ENCODE peak calls at places on chromosomes 11 and 22, in ten cellular contexts. G is fibroblast of pulmonary artery, X is NB4, P is fibroblast of mammary gland, C is psoas muscle, R is cardiac muscle cell, F is type B pancreatic cell, H is esophagus squamous epithelium, J is GM12865, A is fibroblast of lung. K is an unnamed sample.

GRCh38 chr11:73530109-73530508 is 67.8 kb downstream of the FAM168A start:
- DNase-seq in H (no peak), G (no peak), R (peak), C (no peak), P (no peak), J (no peak), X (no peak), A (no peak), F (no peak), K (no peak)

GRCh38 chr22:27473533-27473932 is 328.0 kb downstream of the MN1 start:
- DNase-seq in A (no peak), P (no peak), G (no peak), F (no peak), H (no peak), J (no peak), X (no peak), C (no peak), R (no peak), K (no peak)

GRCh38 chr22:36644333-36644757 is 59.2 kb downstream of the CACNG2 start:
- DNase-seq in R (peak), H (no peak), C (no peak), F (no peak), J (peak), A (peak), P (peak), G (peak), X (peak), K (peak)

GRCh38 chr11:88174627-88175003 is 628 bp downstream of the RAB38 start:
- DNase-seq in H (no peak), R (no peak), J (peak), G (peak), P (peak), A (peak), F (no peak), X (peak), C (peak), K (peak)

GRCh38 chr22:24706050-24706449 is 68.5 kb downstream of the PIWIL3 start:
- DNase-seq in J (no peak), P (no peak), H (no peak), G (peak), F (no peak), X (no peak), A (no peak), C (no peak), R (no peak), K (no peak)

GRCh38 chr11:111417766-111418435 is 38.8 kb upstream of the POU2AF1 start:
- DNase-seq in H (no peak), J (peak), X (no peak), F (no peak), P (peak), C (peak), R (no peak), A (peak), G (peak), K (no peak)

GRCh38 chr22:28398987-28399386 is 280.7 kb downstream of the TTC28 start:
- DNase-seq in R (no peak), P (no peak), J (no peak), X (no peak), H (no peak), G (peak), C (no peak), A (no peak), F (no peak), K (no peak)

GRCh38 chr11:23585700-23586099 is 725.4 kb upstream of the CCDC179 start:
- DNase-seq in F (no peak), P (peak), C (no peak), J (no peak), X (no peak), G (peak), A (no peak), H (no peak), R (no peak), K (no peak)

GRCh38 chr11:72720806-72721205 is 31.4 kb downstream of the ARAP1 start:
- DNase-seq in J (no peak), A (no peak), H (no peak), P (no peak), G (no peak), F (no peak), X (no peak), R (no peak), C (no peak), K (no peak)

GRCh38 chr11:9600166-9600565 is 26.7 kb downstream of the WEE1 start:
- DNase-seq in H (no peak), G (no peak), R (no peak), F (no peak), J (no peak), A (no peak), X (no peak), P (no peak), C (no peak), K (no peak)

GRCh38 chr11:134370526-134371435 is 39.0 kb downstream of the GLB1L2 start:
- DNase-seq in C (no peak), P (no peak), X (no peak), H (no peak), F (no peak), J (no peak), R (no peak), A (no peak), G (no peak), K (no peak)

GRCh38 chr11:32005786-32006406 is 85.0 kb upstream of the RCN1 start:
- DNase-seq in H (no peak), X (no peak), F (no peak), R (no peak), A (peak), C (no peak), G (no peak), J (no peak), P (peak), K (no peak)

GRCh38 chr22:50356186-50356585 is 13.1 kb downstream of the PPP6R2 start:
- DNase-seq in H (no peak), G (no peak), P (no peak), A (no peak), R (no peak), J (no peak), X (no peak), C (no peak), F (no peak), K (no peak)

GRCh38 chr22:33476716-33477115 is 418.5 kb upstream of the SYN3 start:
- DNase-seq in X (peak), H (no peak), R (no peak), G (no peak), A (peak), J (peak), P (no peak), F (no peak), C (peak), K (no peak)

GRCh38 chr11:119506436-119506835 is 83.5 kb upstream of the THY1 start:
- DNase-seq in P (peak), X (no peak), A (no peak), R (no peak), H (no peak), C (no peak), J (no peak), F (no peak), G (peak), K (no peak)

GRCh38 chr11:68312117-68312779 is at the start of gene LRP5:
- DNase-seq in H (no peak), R (peak), P (no peak), A (peak), J (peak), F (no peak), G (no peak), C (no peak), X (peak), K (peak)

GRCh38 chr11:46490576-46491100 is 99.1 kb upstream of the CHRM4 start:
- DNase-seq in P (peak), J (no peak), H (no peak), C (no peak), R (no peak), X (no peak), G (no peak), F (no peak), A (peak), K (no peak)

GRCh38 chr11:76613901-76614300 is 56.6 kb downstream of the LRRC32 start:
- DNase-seq in X (no peak), G (no peak), A (no peak), F (no peak), P (no peak), R (no peak), H (no peak), C (no peak), J (no peak), K (no peak)

GRCh38 chr11:95067828-95068244 is 1.1 kb downstream of the SRSF8 start:
- DNase-seq in G (no peak), J (no peak), A (no peak), X (no peak), P (no peak), R (no peak), H (no peak), C (no peak), F (no peak), K (no peak)

GRCh38 chr11:47715082-47715669 is at the start of gene AGBL2:
- DNase-seq in A (peak), P (peak), J (peak), X (peak), F (peak), H (no peak), C (peak), G (peak), R (peak), K (peak)

GRCh38 chr11:28743101-28743550 is 634.9 kb downstream of the METTL15 start:
- DNase-seq in A (peak), J (no peak), P (no peak), C (no peak), X (no peak), R (no peak), F (no peak), H (no peak), G (peak), K (no peak)

GRCh38 chr11:43920598-43921419 is 21.6 kb upstream of the C11orf96 start:
- DNase-seq in H (no peak), J (no peak), G (peak), C (peak), X (peak), P (peak), F (no peak), A (peak), R (no peak), K (no peak)

GRCh38 chr11:66338276-66339162 is 2.3 kb upstream of the RIN1 start:
- DNase-seq in A (no peak), R (no peak), H (no peak), C (no peak), F (no peak), J (no peak), G (no peak), P (no peak), X (peak), K (no peak)

GRCh38 chr22:33896801-33897620 is 23.3 kb downstream of the LARGE1 start:
- DNase-seq in H (no peak), G (peak), R (peak), X (peak), A (peak), P (peak), F (no peak), J (peak), C (no peak), K (no peak)

GRCh38 chr11:45928535-45929215 is 6.2 kb downstream of the LARGE2 start:
- DNase-seq in G (no peak), F (peak), C (no peak), P (no peak), A (no peak), X (no peak), H (no peak), R (no peak), J (no peak), K (no peak)

GRCh38 chr11:48103621-48104561 is 112.7 kb upstream of the OR4B1 start:
- DNase-seq in C (no peak), P (no peak), X (no peak), G (peak), H (no peak), J (no peak), F (peak), R (no peak), A (peak), K (no peak)

GRCh38 chr11:46673713-46674462 is 26.5 kb downstream of the ARHGAP1 start:
- DNase-seq in H (no peak), F (no peak), R (no peak), G (no peak), X (peak), J (no peak), A (no peak), P (no peak), C (no peak), K (no peak)

GRCh38 chr22:21457023-21457787 is 10.0 kb upstream of the TMEM191C start:
- DNase-seq in C (no peak), H (no peak), P (no peak), G (no peak), X (no peak), J (no peak), A (no peak), R (no peak), F (no peak), K (no peak)

GRCh38 chr11:64263021-64263946 is 12.0 kb downstream of the PLCB3 start:
- DNase-seq in X (no peak), F (no peak), H (no peak), P (peak), A (peak), G (peak), R (no peak), C (no peak), J (no peak), K (no peak)

GRCh38 chr22:23060612-23061400 is 9.5 kb upstream of the GNAZ start:
- DNase-seq in P (no peak), X (no peak), H (no peak), J (no peak), F (peak), R (no peak), A (no peak), C (no peak), G (no peak), K (no peak)

GRCh38 chr11:83257638-83258229 is 28.4 kb downstream of the CCDC90B start:
- DNase-seq in C (peak), A (peak), P (peak), X (no peak), R (no peak), G (peak), J (no peak), H (no peak), F (no peak), K (no peak)

GRCh38 chr11:65546217-65546958 is 11.8 kb downstream of the LTBP3 start:
- DNase-seq in G (no peak), H (peak), C (peak), P (no peak), R (peak), F (peak), X (peak), A (no peak), J (peak), K (peak)

GRCh38 chr11:65501530-65502273 is 2.9 kb downstream of the MALAT1 start:
- DNase-seq in F (no peak), X (peak), P (peak), C (no peak), R (no peak), G (peak), A (peak), H (no peak), J (peak), K (no peak)

GRCh38 chr11:20821046-20821445 is 151.7 kb downstream of the NELL1 start:
- DNase-seq in H (no peak), P (no peak), X (no peak), A (no peak), C (no peak), J (no peak), R (no peak), G (no peak), F (no peak), K (no peak)

GRCh38 chr11:44905131-44905866 is 45.4 kb downstream of the TP53I11 start:
- DNase-seq in A (peak), X (no peak), C (no peak), R (no peak), J (no peak), H (no peak), G (no peak), F (no peak), P (no peak), K (no peak)

GRCh38 chr22:28548411-28548810 is 131.2 kb downstream of the TTC28 start:
- DNase-seq in X (no peak), A (peak), G (no peak), F (no peak), H (no peak), P (no peak), C (no peak), J (no peak), R (no peak), K (no peak)

GRCh38 chr11:33670250-33671011 is 30.2 kb downstream of the C11orf91 start:
- DNase-seq in X (peak), A (peak), H (no peak), P (peak), F (no peak), J (peak), R (no peak), G (peak), C (no peak), K (no peak)

GRCh38 chr11:116729501-116730240 is 43.1 kb downstream of the BUD13 start:
- DNase-seq in A (no peak), P (no peak), F (no peak), G (no peak), J (no peak), H (no peak), R (no peak), C (no peak), X (no peak), K (no peak)

GRCh38 chr11:116731821-116732739 is 40.7 kb downstream of the BUD13 start:
- DNase-seq in A (no peak), C (no peak), H (no peak), J (no peak), R (peak), X (no peak), F (no peak), P (no peak), G (no peak), K (no peak)

GRCh38 chr11:116730241-116730561 is 42.6 kb downstream of the BUD13 start:
- DNase-seq in C (no peak), H (no peak), P (no peak), J (no peak), G (no peak), A (no peak), X (no peak), R (no peak), F (no peak), K (no peak)

GRCh38 chr11:116730568-116730967 is 42.2 kb downstream of the BUD13 start:
- DNase-seq in H (no peak), C (no peak), A (no peak), J (no peak), R (no peak), F (no peak), X (no peak), G (peak), P (peak), K (no peak)

DNA sequence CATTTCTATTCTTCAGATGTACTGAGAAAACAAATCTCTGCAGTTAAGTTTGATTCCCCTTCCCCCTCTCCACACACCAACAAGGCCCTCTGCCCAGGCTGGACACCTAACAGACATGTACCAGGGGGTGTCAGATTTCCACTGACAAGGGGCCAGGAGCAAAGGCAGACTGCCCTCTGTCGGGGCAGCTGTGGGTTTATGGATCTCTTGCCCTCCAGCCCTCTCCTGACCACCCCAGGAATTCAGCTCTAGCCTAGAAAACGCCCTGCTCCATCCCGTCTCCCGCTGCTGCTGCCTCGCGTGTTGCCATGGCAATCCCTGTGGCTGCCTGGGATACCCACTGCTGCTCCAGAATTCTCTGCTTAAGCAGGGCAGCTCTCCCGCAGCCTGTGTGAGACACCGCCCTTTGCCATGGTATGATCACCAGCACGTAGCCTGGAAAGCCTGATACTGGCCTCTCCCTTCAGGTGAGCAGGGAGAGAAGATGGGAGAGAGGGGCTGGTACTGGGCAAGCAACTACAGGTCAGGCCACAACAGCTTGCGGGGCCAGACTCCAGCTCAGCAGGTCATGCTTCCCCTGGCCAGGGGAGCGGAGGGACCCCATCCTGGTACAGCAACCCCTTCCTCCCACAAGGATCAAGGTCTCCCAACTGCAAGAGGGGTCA is 41.6 kb downstream of the BUD13 start:
- DNase-seq in R (peak), J (no peak), C (no peak), F (no peak), H (no peak), X (no peak), G (peak), P (no peak), A (peak), K (no peak)
- TF ChIP-seq CTCF in R (no peak), J (no peak), C (no peak), F (no peak), H (no peak), X (no peak), G (no peak), P (no peak), A (no peak), K (no peak)

GRCh38 chr11:113904379-113905101 is at the start of gene HTR3B:
- DNase-seq in X (no peak), H (no peak), G (no peak), F (no peak), J (no peak), R (no peak), C (no peak), P (no peak), A (no peak), K (no peak)

GRCh38 chr11:113907681-113908080 is 3.1 kb downstream of the HTR3B start:
- DNase-seq in F (no peak), A (no peak), P (no peak), G (no peak), X (no peak), C (no peak), R (no peak), J (no peak), H (no peak), K (no peak)

GRCh38 chr11:113906515-113906914 is 1.9 kb downstream of the HTR3B start:
- DNase-seq in R (no peak), P (no peak), G (no peak), J (no peak), C (no peak), H (no peak), X (no peak), A (no peak), F (no peak), K (no peak)

GRCh38 chr11:113907155-113907554 is 2.6 kb downstream of the HTR3B start:
- DNase-seq in G (no peak), J (no peak), H (no peak), R (no peak), C (no peak), X (no peak), A (no peak), P (no peak), F (no peak), K (no peak)

DNA sequence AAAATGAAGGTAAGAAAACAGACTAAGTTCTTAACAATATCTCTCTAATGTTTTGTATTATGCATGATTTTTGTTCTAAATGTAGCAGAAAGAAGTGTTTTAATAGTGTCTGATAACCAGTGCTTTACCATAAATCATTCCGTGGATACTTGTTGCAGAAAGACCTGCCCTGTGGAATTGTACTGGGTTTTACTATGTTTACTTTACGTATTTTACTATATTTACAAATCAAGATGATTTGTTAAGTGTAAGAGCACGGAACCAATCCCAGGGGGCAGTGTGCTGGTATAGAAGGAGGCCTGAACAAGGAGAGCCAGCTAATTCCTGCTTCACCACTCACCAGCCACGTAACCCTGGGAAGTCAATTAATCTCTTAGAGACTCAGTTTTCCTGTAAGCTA is 1.4 kb downstream of the HTR3B start:
- DNase-seq in A (peak), H (no peak), P (peak), R (peak), G (peak), C (no peak), J (peak), F (no peak), X (peak), K (no peak)
- TF ChIP-seq CTCF in A (peak), H (peak), P (peak), R (peak), G (peak), C (no peak), J (no peak), F (peak), X (no peak), K (no peak)

GRCh38 chr22:44807915-44808690 is 55.7 kb downstream of the ARHGAP8 start:
- DNase-seq in J (no peak), X (peak), A (peak), C (no peak), F (no peak), P (no peak), H (no peak), G (no peak), R (peak), K (no peak)
- TF ChIP-seq CTCF in J (peak), X (peak), A (no peak), C (no peak), F (peak), P (no peak), H (no peak), G (peak), R (no peak), K (no peak)

GRCh38 chr11:18384157-18384641 is 10.2 kb upstream of the LDHA start:
- DNase-seq in P (peak), C (peak), F (no peak), X (peak), A (peak), H (no peak), G (peak), J (no peak), R (peak), K (no peak)
- TF ChIP-seq CTCF in P (no peak), C (no peak), F (no peak), X (no peak), A (no peak), H (no peak), G (no peak), J (no peak), R (no peak), K (no peak)

K was measured in mesothelial cell of epicardium.